ENCODE peak calls at places on chromosomes 7 and 10, in four cellular contexts. One of them, this sample, is unnamed.

GRCh38 chr7:151080091-151080521 is 503 bp downstream of the FASTK start:
- DNase-seq in endothelial cell: no peak
- DNase-seq in CD8-positive, alpha-beta T cell: no peak
- DNase-seq in T-helper 2 cell: no peak
- DNase-seq in this sample: peak; percentile 52

GRCh38 chr7:150945171-150945852 is 32.8 kb downstream of the KCNH2 start:
- DNase-seq in endothelial cell: no peak
- DNase-seq in CD8-positive, alpha-beta T cell: no peak
- DNase-seq in T-helper 2 cell: no peak
- DNase-seq in this sample: no peak

GRCh38 chr7:16908561-16908960 is 26.8 kb upstream of the AGR3 start:
- DNase-seq in endothelial cell: no peak
- DNase-seq in CD8-positive, alpha-beta T cell: no peak
- DNase-seq in T-helper 2 cell: no peak
- DNase-seq in this sample: no peak

GRCh38 chr10:100318201-100318600 is 11.8 kb downstream of the PKD2L1 start:
- DNase-seq in endothelial cell: no peak
- DNase-seq in CD8-positive, alpha-beta T cell: no peak
- DNase-seq in T-helper 2 cell: no peak
- DNase-seq in this sample: no peak

GRCh38 chr7:158812684-158813083 is 16.6 kb downstream of the ESYT2 start:
- DNase-seq in endothelial cell: no peak
- DNase-seq in CD8-positive, alpha-beta T cell: peak; percentile 83
- DNase-seq in T-helper 2 cell: peak; percentile 39
- DNase-seq in this sample: no peak

GRCh38 chr7:105815580-105815979 is 60.8 kb downstream of the ATXN7L1 start:
- DNase-seq in endothelial cell: no peak
- DNase-seq in CD8-positive, alpha-beta T cell: no peak
- DNase-seq in T-helper 2 cell: no peak
- DNase-seq in this sample: no peak

GRCh38 chr10:79249156-79250121 is 97.8 kb upstream of the PPIF start:
- DNase-seq in endothelial cell: no peak
- DNase-seq in CD8-positive, alpha-beta T cell: no peak
- DNase-seq in T-helper 2 cell: no peak
- DNase-seq in this sample: no peak

GRCh38 chr7:50121269-50121668 is 28.2 kb upstream of the ZPBP start:
- DNase-seq in endothelial cell: no peak
- DNase-seq in CD8-positive, alpha-beta T cell: no peak
- DNase-seq in T-helper 2 cell: no peak
- DNase-seq in this sample: no peak

GRCh38 chr10:87895430-87895829 is 32.0 kb downstream of the PTEN start:
- DNase-seq in endothelial cell: no peak
- DNase-seq in CD8-positive, alpha-beta T cell: no peak
- DNase-seq in T-helper 2 cell: no peak
- DNase-seq in this sample: no peak

GRCh38 chr10:93076871-93077270 is 3.2 kb downstream of the CYP26A1 start:
- DNase-seq in endothelial cell: no peak
- DNase-seq in CD8-positive, alpha-beta T cell: no peak
- DNase-seq in T-helper 2 cell: no peak
- DNase-seq in this sample: no peak

GRCh38 chr7:6436385-6436685 is 11.4 kb downstream of the DAGLB start:
- DNase-seq in endothelial cell: no peak
- DNase-seq in CD8-positive, alpha-beta T cell: no peak
- DNase-seq in T-helper 2 cell: no peak
- DNase-seq in this sample: no peak

GRCh38 chr10:24952146-24952700 is at the start of gene PRTFDC1:
- DNase-seq in endothelial cell: peak; percentile 48
- DNase-seq in CD8-positive, alpha-beta T cell: peak; percentile 50
- DNase-seq in T-helper 2 cell: peak; percentile 16
- DNase-seq in this sample: peak; percentile 69

GRCh38 chr10:110765513-110766375 is 106.0 kb upstream of the PDCD4 start:
- DNase-seq in endothelial cell: no peak
- DNase-seq in CD8-positive, alpha-beta T cell: no peak
- DNase-seq in T-helper 2 cell: no peak
- DNase-seq in this sample: no peak

GRCh38 chr7:4133491-4134044 is 548.5 kb upstream of the FOXK1 start:
- DNase-seq in endothelial cell: no peak
- DNase-seq in CD8-positive, alpha-beta T cell: no peak
- DNase-seq in T-helper 2 cell: no peak
- DNase-seq in this sample: no peak

GRCh38 chr10:93954726-93955363 is 38.9 kb upstream of the PLCE1 start:
- DNase-seq in endothelial cell: no peak
- DNase-seq in CD8-positive, alpha-beta T cell: no peak
- DNase-seq in T-helper 2 cell: no peak
- DNase-seq in this sample: no peak

GRCh38 chr7:139733751-139734150 is 44.0 kb downstream of the HIPK2 start:
- DNase-seq in endothelial cell: no peak
- DNase-seq in CD8-positive, alpha-beta T cell: no peak
- DNase-seq in T-helper 2 cell: no peak
- DNase-seq in this sample: no peak

GRCh38 chr10:9922123-9922685 is 1095.5 kb upstream of the CELF2 start:
- DNase-seq in endothelial cell: no peak
- DNase-seq in CD8-positive, alpha-beta T cell: no peak
- DNase-seq in T-helper 2 cell: no peak
- DNase-seq in this sample: no peak

GRCh38 chr7:85191383-85191782 is 4.5 kb upstream of the SEMA3D start:
- DNase-seq in endothelial cell: no peak
- DNase-seq in CD8-positive, alpha-beta T cell: no peak
- DNase-seq in T-helper 2 cell: no peak
- DNase-seq in this sample: no peak

GRCh38 chr7:44674381-44674780 is 68.0 kb downstream of the OGDH start:
- DNase-seq in endothelial cell: no peak
- DNase-seq in CD8-positive, alpha-beta T cell: no peak
- DNase-seq in T-helper 2 cell: no peak
- DNase-seq in this sample: no peak

GRCh38 chr7:141231018-141231792 is 157.3 kb downstream of the TMEM178B start:
- DNase-seq in endothelial cell: peak; percentile 45
- DNase-seq in CD8-positive, alpha-beta T cell: no peak
- DNase-seq in T-helper 2 cell: no peak
- DNase-seq in this sample: peak; percentile 51

GRCh38 chr7:29140873-29141468 is 5.4 kb downstream of the CPVL start:
- DNase-seq in endothelial cell: no peak
- DNase-seq in CD8-positive, alpha-beta T cell: no peak
- DNase-seq in T-helper 2 cell: no peak
- DNase-seq in this sample: no peak

GRCh38 chr10:113543455-113543955 is 9.3 kb upstream of the HABP2 start:
- DNase-seq in endothelial cell: no peak
- DNase-seq in CD8-positive, alpha-beta T cell: no peak
- DNase-seq in T-helper 2 cell: no peak
- DNase-seq in this sample: no peak

GRCh38 chr7:92854501-92855238 is 18.3 kb upstream of the CDK6 start:
- DNase-seq in endothelial cell: no peak
- DNase-seq in CD8-positive, alpha-beta T cell: no peak
- DNase-seq in T-helper 2 cell: no peak
- DNase-seq in this sample: no peak

GRCh38 chr7:1466524-1467271 is 7.4 kb upstream of the MICALL2 start:
- DNase-seq in endothelial cell: no peak
- DNase-seq in CD8-positive, alpha-beta T cell: no peak
- DNase-seq in T-helper 2 cell: no peak
- DNase-seq in this sample: peak; percentile 84

GRCh38 chr10:33238643-33239042 is 95.8 kb downstream of the NRP1 start:
- DNase-seq in endothelial cell: no peak
- DNase-seq in CD8-positive, alpha-beta T cell: no peak
- DNase-seq in T-helper 2 cell: no peak
- DNase-seq in this sample: no peak

GRCh38 chr10:125964558-125964957 is 68.2 kb downstream of the FANK1 start:
- DNase-seq in endothelial cell: no peak
- DNase-seq in CD8-positive, alpha-beta T cell: no peak
- DNase-seq in T-helper 2 cell: no peak
- DNase-seq in this sample: no peak

GRCh38 chr10:31101123-31101522 is 69.5 kb upstream of the ZNF438 start:
- DNase-seq in endothelial cell: no peak
- DNase-seq in CD8-positive, alpha-beta T cell: peak; percentile 40
- DNase-seq in T-helper 2 cell: no peak
- DNase-seq in this sample: no peak

GRCh38 chr10:78419481-78420265 is 386.0 kb downstream of the RPS24 start:
- DNase-seq in endothelial cell: no peak
- DNase-seq in CD8-positive, alpha-beta T cell: no peak
- DNase-seq in T-helper 2 cell: no peak
- DNase-seq in this sample: no peak

GRCh38 chr7:155451522-155452239 is 6.2 kb upstream of the EN2 start:
- DNase-seq in endothelial cell: no peak
- DNase-seq in CD8-positive, alpha-beta T cell: no peak
- DNase-seq in T-helper 2 cell: no peak
- DNase-seq in this sample: no peak

GRCh38 chr10:24556746-24557742 is 166.6 kb downstream of the ARHGAP21 start:
- DNase-seq in endothelial cell: peak; percentile 36
- DNase-seq in CD8-positive, alpha-beta T cell: no peak
- DNase-seq in T-helper 2 cell: no peak
- DNase-seq in this sample: no peak

This sample was measured in left ventricle myocardium superior.